ENCODE peak calls at places on chromosomes 2 and 18, in ten cellular contexts. I is GM23338, O is omental fat pad, B is progenitor cell of endocrine pancreas, R is natural killer cell, T is fibroblast of lung, P is DND-41, M is IMR-90, W is endothelial cell, L is MM.1S. A is an unnamed sample.

GRCh38 chr2:162221064-162221463 is 22.2 kb downstream of the FAP start:
- DNase-seq in I (peak), O (peak), B (peak), R (peak), T (peak), P (peak), M (peak), W (peak), L (peak), A (peak)

GRCh38 chr2:189233527-189233926 is 54.0 kb upstream of the COL5A2 start:
- DNase-seq in I (no peak), O (no peak), B (no peak), R (no peak), T (no peak), P (no peak), M (peak), W (no peak), L (no peak), A (no peak)

GRCh38 chr18:22339913-22340312 is 77.8 kb downstream of the CTAGE1 start:
- DNase-seq in I (no peak), O (no peak), B (no peak), R (no peak), T (no peak), P (no peak), M (no peak), W (no peak), L (no peak), A (no peak)

GRCh38 chr2:76965772-76966171 is 556.4 kb downstream of the LRRTM4 start:
- DNase-seq in I (no peak), O (no peak), B (no peak), R (no peak), T (no peak), P (no peak), M (no peak), W (no peak), L (no peak), A (no peak)

GRCh38 chr2:47531378-47532042 is 128.6 kb downstream of the MSH2 start:
- DNase-seq in I (no peak), O (no peak), B (no peak), R (no peak), T (no peak), P (no peak), M (no peak), W (no peak), L (no peak), A (no peak)

GRCh38 chr2:30492185-30492584 is 45.1 kb downstream of the LCLAT1 start:
- DNase-seq in I (no peak), O (no peak), B (no peak), R (no peak), T (no peak), P (no peak), M (peak), W (no peak), L (no peak), A (no peak)

GRCh38 chr2:124804014-124804940 is 779.2 kb downstream of the CNTNAP5 start:
- DNase-seq in I (peak), O (no peak), B (no peak), R (no peak), T (peak), P (no peak), M (peak), W (peak), L (peak), A (peak)

GRCh38 chr18:69483574-69483973 is 82.9 kb downstream of the DOK6 start:
- DNase-seq in I (no peak), O (no peak), B (no peak), R (no peak), T (no peak), P (no peak), M (no peak), W (no peak), L (peak), A (no peak)

GRCh38 chr2:16149349-16150243 is 209.2 kb downstream of the MYCN start:
- DNase-seq in I (no peak), O (no peak), B (no peak), R (no peak), T (no peak), P (no peak), M (no peak), W (no peak), L (no peak), A (no peak)

GRCh38 chr2:5057895-5058294 is 634.3 kb upstream of the SOX11 start:
- DNase-seq in I (no peak), O (no peak), B (no peak), R (no peak), T (no peak), P (no peak), M (no peak), W (no peak), L (no peak), A (no peak)

GRCh38 chr2:53455094-53455493 is 312.5 kb upstream of the CHAC2 start:
- DNase-seq in I (no peak), O (no peak), B (no peak), R (no peak), T (peak), P (no peak), M (peak), W (no peak), L (no peak), A (no peak)

GRCh38 chr2:64283641-64284371 is 139.6 kb upstream of the PELI1 start:
- DNase-seq in I (no peak), O (no peak), B (no peak), R (no peak), T (no peak), P (peak), M (no peak), W (no peak), L (peak), A (peak)

GRCh38 chr2:169038338-169038757 is 7.2 kb upstream of the ABCB11 start:
- DNase-seq in I (no peak), O (no peak), B (no peak), R (no peak), T (peak), P (no peak), M (no peak), W (no peak), L (no peak), A (peak)

GRCh38 chr2:34365512-34365911 is 766.4 kb upstream of the FAM98A start:
- DNase-seq in I (no peak), O (no peak), B (no peak), R (no peak), T (no peak), P (no peak), M (no peak), W (no peak), L (no peak), A (no peak)

GRCh38 chr18:61735564-61736102 is 157.2 kb downstream of the RNF152 start:
- DNase-seq in I (no peak), O (no peak), B (no peak), R (no peak), T (no peak), P (no peak), M (no peak), W (no peak), L (no peak), A (no peak)

GRCh38 chr2:196464311-196464710 is 175.2 kb upstream of the CCDC150 start:
- DNase-seq in I (no peak), O (no peak), B (no peak), R (no peak), T (no peak), P (no peak), M (peak), W (no peak), L (no peak), A (no peak)

GRCh38 chr2:176751314-176751713 is 461.3 kb upstream of the HNRNPA3 start:
- DNase-seq in I (no peak), O (no peak), B (no peak), R (no peak), T (no peak), P (no peak), M (no peak), W (no peak), L (no peak), A (no peak)

GRCh38 chr18:10249270-10249669 is 205.2 kb upstream of the APCDD1 start:
- DNase-seq in I (peak), O (no peak), B (no peak), R (no peak), T (no peak), P (no peak), M (no peak), W (no peak), L (no peak), A (no peak)

GRCh38 chr2:6441800-6442199 is 423.9 kb downstream of the CMPK2 start:
- DNase-seq in I (no peak), O (no peak), B (no peak), R (no peak), T (peak), P (no peak), M (peak), W (no peak), L (no peak), A (no peak)

GRCh38 chr2:9415770-9416169 is 7.6 kb downstream of the ITGB1BP1 start:
- DNase-seq in I (no peak), O (no peak), B (no peak), R (no peak), T (peak), P (no peak), M (peak), W (no peak), L (no peak), A (no peak)

DNA sequence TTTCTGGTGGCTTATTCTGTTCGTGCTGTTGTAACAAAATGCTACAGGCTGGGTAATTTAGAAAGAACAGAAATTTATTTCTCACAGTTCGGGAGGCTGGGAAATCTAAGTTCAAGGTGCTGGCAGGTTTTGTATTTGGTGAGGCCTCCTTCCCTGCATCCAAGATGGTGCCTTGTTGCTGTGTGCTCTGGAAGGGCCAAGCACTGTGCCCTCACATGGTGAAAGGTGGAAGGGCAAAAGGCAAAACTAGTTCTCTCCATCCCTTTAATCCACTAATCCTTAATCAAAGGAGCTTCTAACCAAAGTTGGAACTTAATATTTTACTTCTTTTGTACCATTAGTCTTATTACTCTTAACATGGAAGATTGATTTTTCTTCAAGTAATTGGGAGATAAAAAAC is 7.4 kb downstream of the MRPL19 start:
- DNase-seq in I (peak), O (no peak), B (no peak), R (no peak), T (no peak), P (no peak), M (no peak), W (no peak), L (no peak), A (no peak)
- TF ChIP-seq CTCF in I (peak), O (no peak), B (peak), R (no peak), T (no peak), P (no peak), M (no peak), W (no peak), L (peak), A (no peak)

GRCh38 chr18:28652654-28653053 is 475.7 kb upstream of the CDH2 start:
- DNase-seq in I (no peak), O (no peak), B (no peak), R (no peak), T (no peak), P (peak), M (no peak), W (no peak), L (no peak), A (no peak)
- TF ChIP-seq CTCF in I (no peak), O (no peak), B (no peak), R (no peak), T (no peak), P (no peak), M (no peak), W (no peak), L (no peak), A (no peak)

GRCh38 chr2:112958428-112959108 is 19.2 kb upstream of the IL36G start:
- DNase-seq in I (peak), O (no peak), B (no peak), R (no peak), T (peak), P (peak), M (peak), W (peak), L (peak), A (peak)
- TF ChIP-seq CTCF in I (peak), O (peak), B (peak), R (peak), T (peak), P (peak), M (peak), W (peak), L (peak), A (peak)

GRCh38 chr18:1511619-1512311 is 607.1 kb downstream of the ADCYAP1 start:
- DNase-seq in I (no peak), O (no peak), B (no peak), R (no peak), T (no peak), P (no peak), M (no peak), W (no peak), L (no peak), A (no peak)

GRCh38 chr18:1503847-1504246 is 599.2 kb downstream of the ADCYAP1 start:
- DNase-seq in I (no peak), O (no peak), B (no peak), R (no peak), T (no peak), P (no peak), M (no peak), W (no peak), L (no peak), A (no peak)

GRCh38 chr18:1510542-1511179 is 606.0 kb downstream of the ADCYAP1 start:
- DNase-seq in I (no peak), O (no peak), B (no peak), R (no peak), T (no peak), P (no peak), M (no peak), W (no peak), L (no peak), A (no peak)

GRCh38 chr18:1505856-1506255 is 601.2 kb downstream of the ADCYAP1 start:
- DNase-seq in I (peak), O (no peak), B (no peak), R (no peak), T (no peak), P (no peak), M (no peak), W (no peak), L (no peak), A (no peak)
- TF ChIP-seq CTCF in I (no peak), O (no peak), B (no peak), R (no peak), T (no peak), P (no peak), M (no peak), W (no peak), L (no peak), A (no peak)

GRCh38 chr2:18078206-18078605 is 199.7 kb downstream of the KCNS3 start:
- DNase-seq in I (no peak), O (no peak), B (no peak), R (no peak), T (peak), P (no peak), M (no peak), W (no peak), L (no peak), A (no peak)
- TF ChIP-seq CTCF in I (no peak), O (no peak), B (no peak), R (no peak), T (no peak), P (no peak), M (no peak), W (no peak), L (no peak), A (no peak)

GRCh38 chr18:4181882-4182568 is 273.1 kb downstream of the DLGAP1 start:
- DNase-seq in I (peak), O (no peak), B (no peak), R (no peak), T (no peak), P (no peak), M (no peak), W (peak), L (no peak), A (no peak)
- TF ChIP-seq CTCF in I (peak), O (no peak), B (peak), R (no peak), T (no peak), P (peak), M (no peak), W (no peak), L (no peak), A (no peak)

GRCh38 chr18:36734589-36734988 is 94.2 kb downstream of the TPGS2 start:
- DNase-seq in I (no peak), O (no peak), B (no peak), R (no peak), T (no peak), P (no peak), M (no peak), W (no peak), L (no peak), A (no peak)

GRCh38 chr18:36736094-36736493 is 92.7 kb downstream of the TPGS2 start:
- DNase-seq in I (no peak), O (no peak), B (no peak), R (no peak), T (no peak), P (no peak), M (no peak), W (no peak), L (no peak), A (no peak)

GRCh38 chr18:36735130-36735529 is 93.7 kb downstream of the TPGS2 start:
- DNase-seq in I (no peak), O (no peak), B (no peak), R (no peak), T (no peak), P (no peak), M (no peak), W (no peak), L (peak), A (no peak)

GRCh38 chr18:36732264-36732663 is 96.5 kb downstream of the TPGS2 start:
- DNase-seq in I (no peak), O (no peak), B (no peak), R (no peak), T (no peak), P (no peak), M (no peak), W (no peak), L (no peak), A (no peak)

DNA sequence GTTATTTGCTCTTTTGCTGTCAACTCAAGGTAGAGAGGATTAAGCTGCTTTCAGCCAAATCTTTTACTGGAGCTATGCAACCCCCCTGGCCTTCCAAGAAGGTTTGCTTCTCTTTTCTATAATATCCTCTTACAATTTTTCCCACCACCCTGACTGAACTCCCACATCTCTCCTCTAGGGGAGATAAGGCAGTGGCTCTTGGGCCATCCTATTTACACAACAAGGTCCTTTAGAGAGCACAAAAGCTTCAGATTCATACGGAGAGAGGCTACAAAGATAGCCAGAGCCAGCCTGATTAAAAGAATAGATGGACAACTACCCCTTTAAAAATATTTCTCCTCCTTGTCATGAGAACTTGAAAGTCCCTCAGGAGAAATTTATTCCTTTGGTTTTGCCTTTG is 95.7 kb downstream of the TPGS2 start:
- DNase-seq in I (peak), O (no peak), B (no peak), R (no peak), T (no peak), P (no peak), M (no peak), W (no peak), L (no peak), A (no peak)
- TF ChIP-seq CTCF in I (peak), O (no peak), B (no peak), R (no peak), T (no peak), P (no peak), M (no peak), W (no peak), L (no peak), A (no peak)

A was measured in GM13976.